ENCODE peak calls at places on chromosomes 7 and 10, in six cellular contexts. One of them, this sample, is unnamed.

GRCh38 chr10:488081-488932 is 201.2 kb downstream of the DIP2C start:
- DNase-seq in ureter: peak
- DNase-seq in memory B cell: no peak
- DNase-seq in fibroblast of lung: no peak
- DNase-seq in AG09319: no peak
- DNase-seq in renal cortical epithelial cell: no peak
- DNase-seq in this sample: no peak

GRCh38 chr10:132631348-132631735 is 93.8 kb downstream of the INPP5A start:
- DNase-seq in ureter: peak
- DNase-seq in memory B cell: no peak
- DNase-seq in fibroblast of lung: peak
- DNase-seq in AG09319: no peak
- DNase-seq in renal cortical epithelial cell: no peak
- DNase-seq in this sample: peak

GRCh38 chr7:17952387-17952786 is 12.1 kb upstream of the SNX13 start:
- DNase-seq in ureter: no peak
- DNase-seq in memory B cell: no peak
- DNase-seq in fibroblast of lung: no peak
- DNase-seq in AG09319: no peak
- DNase-seq in renal cortical epithelial cell: no peak
- DNase-seq in this sample: no peak

GRCh38 chr10:64115913-64116643 is 594.9 kb downstream of the REEP3 start:
- DNase-seq in ureter: no peak
- DNase-seq in memory B cell: no peak
- DNase-seq in fibroblast of lung: peak
- DNase-seq in AG09319: no peak
- DNase-seq in renal cortical epithelial cell: no peak
- DNase-seq in this sample: peak

GRCh38 chr7:131110294-131111080 is 217.2 kb upstream of the MKLN1 start:
- DNase-seq in ureter: no peak
- DNase-seq in memory B cell: no peak
- DNase-seq in fibroblast of lung: peak
- DNase-seq in AG09319: no peak
- DNase-seq in renal cortical epithelial cell: peak
- DNase-seq in this sample: peak

GRCh38 chr10:17616403-17617030 is 657 bp downstream of the HACD1 start:
- DNase-seq in ureter: peak
- DNase-seq in memory B cell: no peak
- DNase-seq in fibroblast of lung: peak
- DNase-seq in AG09319: no peak
- DNase-seq in renal cortical epithelial cell: peak
- DNase-seq in this sample: peak

GRCh38 chr7:323410-323809 is 33.4 kb downstream of the FOXL3 start:
- DNase-seq in ureter: no peak
- DNase-seq in memory B cell: no peak
- DNase-seq in fibroblast of lung: no peak
- DNase-seq in AG09319: no peak
- DNase-seq in renal cortical epithelial cell: no peak
- DNase-seq in this sample: no peak

GRCh38 chr10:3486346-3487065 is 298.5 kb downstream of the KLF6 start:
- DNase-seq in ureter: peak
- DNase-seq in memory B cell: no peak
- DNase-seq in fibroblast of lung: no peak
- DNase-seq in AG09319: no peak
- DNase-seq in renal cortical epithelial cell: peak
- DNase-seq in this sample: no peak

GRCh38 chr7:53697913-53698312 is 662.5 kb downstream of the POM121L12 start:
- DNase-seq in ureter: no peak
- DNase-seq in memory B cell: no peak
- DNase-seq in fibroblast of lung: no peak
- DNase-seq in AG09319: no peak
- DNase-seq in renal cortical epithelial cell: no peak
- DNase-seq in this sample: no peak

GRCh38 chr7:151232272-151233110 is at the start of gene CHPF2:
- DNase-seq in ureter: peak
- DNase-seq in memory B cell: peak
- DNase-seq in fibroblast of lung: peak
- DNase-seq in AG09319: peak
- DNase-seq in renal cortical epithelial cell: peak
- DNase-seq in this sample: peak

GRCh38 chr10:27241640-27242472 is 1.3 kb upstream of the ACBD5 start:
- DNase-seq in ureter: peak
- DNase-seq in memory B cell: peak
- DNase-seq in fibroblast of lung: peak
- DNase-seq in AG09319: peak
- DNase-seq in renal cortical epithelial cell: peak
- DNase-seq in this sample: peak

This sample was measured in brain microvascular endothelial cell.